ENCODE peak calls at places on chromosomes 16 and 17, in five cellular contexts. F is heart left ventricle, A is uterus, G is A549, K is fibroblast of lung. L is an unnamed sample.
A peak's percentile ranks its signal among the peaks of the same experiment; 100 is the strongest.

GRCh38 chr16:88368994-88369393 is 13.8 kb upstream of the ZNF469 start:
- DNase-seq in F (no peak), A (peak; percentile 2), G (no peak), K (no peak), L (no peak)

GRCh38 chr17:73783382-73783766 is 139.1 kb upstream of the SDK2 start:
- DNase-seq in F (no peak), A (no peak), G (no peak), K (no peak), L (no peak)

GRCh38 chr17:7591596-7591995 is 1.7 kb upstream of the SOX15 start:
- DNase-seq in F (no peak), A (no peak), G (no peak), K (no peak), L (no peak)

GRCh38 chr16:89194340-89195311 is 5.7 kb downstream of the SLC22A31 start:
- DNase-seq in F (no peak), A (no peak), G (no peak), K (no peak), L (no peak)

GRCh38 chr17:65562206-65562531 is 721 bp upstream of the AXIN2 start:
- DNase-seq in F (no peak), A (no peak), G (no peak), K (no peak), L (no peak)

GRCh38 chr17:2925011-2925410 is 128.8 kb downstream of the RAP1GAP2 start:
- DNase-seq in F (no peak), A (no peak), G (no peak), K (no peak), L (no peak)

GRCh38 chr17:2266045-2266864 is 37.3 kb downstream of the SMG6 start:
- DNase-seq in F (no peak), A (no peak), G (no peak), K (no peak), L (no peak)

GRCh38 chr16:84359326-84359725 is 9.0 kb upstream of the ATP2C2 start:
- DNase-seq in F (no peak), A (no peak), G (no peak), K (no peak), L (no peak)

GRCh38 chr17:54835015-54835414 is 65.6 kb upstream of the TOM1L1 start:
- DNase-seq in F (no peak), A (no peak), G (no peak), K (no peak), L (no peak)

GRCh38 chr17:73131993-73132595 is 32.7 kb upstream of the SSTR2 start:
- DNase-seq in F (no peak), A (no peak), G (no peak), K (no peak), L (no peak)

GRCh38 chr17:42459983-42460300 is 1.3 kb downstream of the ATP6V0A1 start:
- DNase-seq in F (no peak), A (no peak), G (peak; percentile 38), K (peak; percentile 58), L (no peak)

GRCh38 chr17:78568051-78568450 is 9.1 kb downstream of the DNAH17 start:
- DNase-seq in F (no peak), A (no peak), G (no peak), K (no peak), L (no peak)

GRCh38 chr16:52283018-52283417 is 263.9 kb downstream of the TOX3 start:
- DNase-seq in F (no peak), A (no peak), G (no peak), K (peak; percentile 56), L (no peak)

GRCh38 chr16:49531425-49531824 is 157.8 kb downstream of the C16orf78 start:
- DNase-seq in F (no peak), A (no peak), G (no peak), K (no peak), L (no peak)
- H3K4me1 ChIP-seq in F (no peaks in the 10 kb centered on the region), A (no peaks in the 10 kb centered on the region), G (no peaks in the 10 kb centered on the region), K (no peaks in the 10 kb centered on the region), L (no peaks in the 10 kb centered on the region)

DNA sequence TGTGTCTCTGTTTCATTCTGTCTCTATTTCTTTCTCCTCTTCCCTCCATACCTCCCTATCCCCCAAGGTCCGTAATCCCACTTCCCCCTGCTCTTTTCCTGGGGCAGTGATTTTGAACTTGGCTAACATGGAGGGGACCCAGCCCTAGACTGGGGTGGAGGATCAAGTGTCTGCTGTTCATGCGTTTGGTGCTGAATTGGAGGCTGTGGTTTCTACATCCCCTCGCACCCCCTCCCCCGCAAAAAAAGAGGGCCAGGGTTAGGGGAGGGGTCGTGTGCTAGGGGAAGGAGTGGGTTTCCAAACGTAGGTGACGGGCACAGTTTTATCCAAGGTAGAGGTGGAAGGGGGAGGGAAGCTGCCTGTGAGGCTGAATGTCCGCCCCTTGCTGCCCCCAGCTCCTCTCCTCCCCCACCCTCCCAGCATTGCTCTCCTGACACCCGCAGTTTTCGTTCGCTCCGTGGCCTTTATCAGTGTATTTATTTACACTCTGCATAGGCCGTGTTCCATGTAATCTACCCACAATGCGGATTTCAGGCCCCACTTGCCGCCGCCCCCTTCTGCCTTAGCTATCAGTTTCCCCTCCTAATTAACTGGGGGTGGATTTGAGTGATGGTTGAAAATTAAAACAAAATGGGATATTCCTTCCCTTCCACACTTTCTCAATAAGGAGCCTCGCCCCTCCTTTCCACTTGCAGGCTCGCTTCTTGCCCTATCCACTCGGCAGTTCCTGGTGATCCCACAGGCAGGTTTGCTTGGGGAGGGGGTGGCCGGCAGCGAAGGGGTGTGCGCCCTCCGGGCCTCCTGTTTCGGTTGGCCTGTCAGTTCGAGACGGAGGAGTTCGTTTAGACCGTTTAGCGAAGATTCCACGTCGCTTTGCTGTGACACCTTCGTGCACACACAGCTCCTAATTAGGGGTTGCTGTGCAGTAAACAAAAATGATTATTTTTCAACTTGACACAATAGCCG is 2.0 kb downstream of the GNAO1 start:
- DNase-seq in F (no peak), A (no peak), G (no peak), K (no peak), L (no peak)
- H3K4me3 ChIP-seq in F (peak overlapping the region; percentile 76), A (no peak overlapping the region), G (no peak overlapping the region), K (no peak overlapping the region), L (peak overlapping the region; percentile 85)

GRCh38 chr17:43916385-43916784 is 9.0 kb upstream of the MPP2 start:
- DNase-seq in F (no peak), A (no peak), G (no peak), K (no peak), L (no peak)
- TF ChIP-seq CTCF in F (no peak), A (no peak), G (no peak), K (no peak), L (no peak)

GRCh38 chr17:43598359-43599045 is 52.4 kb upstream of the ETV4 start:
- DNase-seq in F (no peak), A (no peak), G (no peak), K (no peak), L (no peak)
- H3K4me1 ChIP-seq in F (peaks cover 5% of the 10 kb centered on the region), A (no peaks in the 10 kb centered on the region), G (peaks cover 19% of the 10 kb centered on the region), K (peaks cover 3% of the 10 kb centered on the region), L (peaks cover 27% of the 10 kb centered on the region)

DNA sequence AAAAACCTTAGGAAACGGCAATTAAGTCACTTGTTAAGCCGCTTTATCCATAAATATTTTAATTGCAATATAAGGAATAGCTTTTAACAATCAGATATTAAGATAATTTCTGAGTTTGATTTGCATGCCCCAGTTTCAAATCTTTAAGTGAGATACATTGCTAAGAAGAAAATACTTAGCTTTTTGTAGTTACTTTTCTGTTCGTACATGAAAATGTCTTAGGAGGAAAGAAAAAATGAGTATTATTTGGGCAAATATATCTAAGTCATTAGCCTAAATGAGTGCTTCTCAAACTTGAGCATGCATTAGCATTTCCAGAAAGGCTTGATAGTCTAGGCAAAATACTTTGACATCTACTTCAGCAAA is 6.4 kb downstream of the ZNF207 start:
- DNase-seq in F (no peak), A (no peak), G (no peak), K (no peak), L (no peak)
- H3K4me3 ChIP-seq in F (no peak overlapping the region), A (no peak overlapping the region), G (no peak overlapping the region), K (no peak overlapping the region), L (no peak overlapping the region)

GRCh38 chr16:57591086-57591869 is 37.2 kb upstream of the ADGRG1 start:
- DNase-seq in F (peak; percentile 73), A (peak; percentile 64), G (peak; percentile 82), K (peak; percentile 69), L (no peak)
- TF ChIP-seq CTCF in F (peak; percentile 83), A (peak; percentile 77), G (peak; percentile 95), K (peak; percentile 91), L (peak; percentile 74)

GRCh38 chr17:57404807-57405485 is 148.6 kb downstream of the MSI2 start:
- DNase-seq in F (no peak), A (no peak), G (no peak), K (no peak), L (no peak)

GRCh38 chr17:57402691-57403090 is 146.4 kb downstream of the MSI2 start:
- DNase-seq in F (no peak), A (no peak), G (no peak), K (no peak), L (no peak)

GRCh38 chr17:57405486-57406072 is 149.3 kb downstream of the MSI2 start:
- DNase-seq in F (no peak), A (no peak), G (no peak), K (no peak), L (no peak)

GRCh38 chr17:57403241-57403640 is 146.9 kb downstream of the MSI2 start:
- DNase-seq in F (no peak), A (no peak), G (no peak), K (no peak), L (no peak)

GRCh38 chr17:57404073-57404472 is 147.8 kb downstream of the MSI2 start:
- DNase-seq in F (no peak), A (no peak), G (peak; percentile 33), K (no peak), L (no peak)
- H3K4me1 ChIP-seq in F (peaks cover 31% of the 10 kb centered on the region), A (no peaks in the 10 kb centered on the region), G (peaks cover 32% of the 10 kb centered on the region), K (no peaks in the 10 kb centered on the region), L (no peaks in the 10 kb centered on the region)

GRCh38 chr17:44314524-44314868 is 6.1 kb downstream of the RUNDC3A start:
- DNase-seq in F (no peak), A (no peak), G (no peak), K (no peak), L (no peak)
- H3K4me3 ChIP-seq in F (no peak overlapping the region), A (no peak overlapping the region), G (peak overlapping the region; percentile 63), K (no peak overlapping the region), L (no peak overlapping the region)

L was measured in thoracic aorta.